ENCODE peak calls at places on chromosomes 6 and 20, in four cellular contexts. E, K, J and S are unnamed samples. For H3K27me3, the result is how much of the 10 kb centered on the place peaks cover.

GRCh38 chr6:160005861-160006540 is 37.1 kb downstream of the IGF2R start:
- DNase-seq in E (no peak), K (peak), J (no peak), S (no peak)

GRCh38 chr20:32990426-32990825 is 13.8 kb downstream of the SUN5 start:
- DNase-seq in E (no peak), K (no peak), J (no peak), S (no peak)

GRCh38 chr20:14989891-14990290 is 652.5 kb upstream of the FLRT3 start:
- DNase-seq in E (no peak), K (no peak), J (no peak), S (no peak)

GRCh38 chr6:71406871-71407860 is 118.6 kb downstream of the OGFRL1 start:
- DNase-seq in E (no peak), K (no peak), J (no peak), S (no peak)

GRCh38 chr20:48198951-48199431 is 413.7 kb upstream of the SULF2 start:
- DNase-seq in E (no peak), K (no peak), J (no peak), S (no peak)

GRCh38 chr20:19860742-19861141 is 102.7 kb downstream of the RIN2 start:
- DNase-seq in E (no peak), K (no peak), J (no peak), S (no peak)

GRCh38 chr6:134249759-134250602 is 67.9 kb downstream of the SGK1 start:
- DNase-seq in E (no peak), K (no peak), J (no peak), S (no peak)

GRCh38 chr20:49323622-49324238 is 45.9 kb upstream of the ZNFX1 start:
- DNase-seq in E (no peak), K (no peak), J (peak), S (no peak)

GRCh38 chr20:2101057-2101934 is at the start of gene STK35:
- DNase-seq in E (no peak), K (peak), J (peak), S (no peak)

GRCh38 chr6:40788661-40789111 is 201.5 kb upstream of the LRFN2 start:
- DNase-seq in E (no peak), K (no peak), J (no peak), S (no peak)

GRCh38 chr6:47165918-47166317 is 123.8 kb upstream of the ADGRF1 start:
- DNase-seq in E (no peak), K (no peak), J (no peak), S (peak)

GRCh38 chr6:76250666-76251065 is 178.2 kb upstream of the IMPG1 start:
- DNase-seq in E (no peak), K (no peak), J (no peak), S (no peak)

DNA sequence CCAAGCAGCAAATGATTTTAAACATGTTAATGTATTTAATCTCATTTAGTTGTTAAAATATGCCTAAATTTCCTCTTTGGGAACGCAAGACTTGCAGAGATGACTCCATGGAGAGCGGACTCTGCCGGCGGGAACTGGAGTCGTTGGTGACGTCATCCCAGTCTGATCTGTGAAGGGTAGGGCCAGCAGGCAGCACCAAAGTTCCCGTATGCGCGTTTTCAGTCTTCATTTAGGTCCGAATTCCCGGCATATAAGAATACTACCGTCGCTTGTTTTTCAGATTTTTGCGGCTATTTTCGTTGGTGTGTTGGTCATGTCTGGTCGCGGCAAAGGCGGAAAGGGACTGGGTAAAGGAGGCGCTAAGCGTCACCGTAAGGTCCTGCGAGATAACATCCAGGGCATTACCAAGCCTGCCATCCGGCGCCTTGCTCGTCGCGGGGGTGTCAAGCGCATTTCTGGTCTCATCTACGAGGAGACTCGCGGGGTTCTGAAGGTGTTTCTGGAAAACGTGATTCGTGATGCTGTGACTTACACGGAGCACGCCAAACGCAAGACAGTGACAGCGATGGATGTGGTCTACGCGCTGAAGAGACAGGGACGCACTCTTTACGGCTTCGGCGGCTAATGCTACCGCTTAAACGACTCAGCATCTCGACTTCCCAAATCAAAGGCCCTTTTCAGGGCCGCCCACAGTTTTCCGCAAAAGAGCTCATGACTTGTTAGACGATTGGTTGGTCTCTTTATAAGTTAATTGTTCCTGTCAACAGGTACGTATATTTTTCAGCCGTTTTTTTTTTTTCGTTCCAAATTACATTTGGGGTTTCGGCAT is 117.3 kb downstream of the HFE start:
- DNase-seq in E (peak), K (peak), J (peak), S (peak)
- TF ChIP-seq EP300 in E (peak), K (peak), J (no peak), S (no peak)

GRCh38 chr6:29744621-29745020 is 21.4 kb downstream of the HLA-F start:
- DNase-seq in E (no peak), K (no peak), J (no peak), S (no peak)

GRCh38 chr6:29746846-29747687 is 23.8 kb downstream of the HLA-F start:
- DNase-seq in E (no peak), K (no peak), J (no peak), S (no peak)

GRCh38 chr6:29746050-29746449 is 22.8 kb downstream of the HLA-F start:
- DNase-seq in E (no peak), K (no peak), J (no peak), S (no peak)

GRCh38 chr6:29744131-29744530 is 20.9 kb downstream of the HLA-F start:
- DNase-seq in E (no peak), K (no peak), J (no peak), S (no peak)

GRCh38 chr6:29745386-29745785 is 22.2 kb downstream of the HLA-F start:
- DNase-seq in E (no peak), K (no peak), J (no peak), S (no peak)
- H3K27me3 ChIP-seq in E (under half), K (under half), J (under half), S (under half)

GRCh38 chr6:90028080-90028778 is 134.0 kb downstream of the GJA10 start:
- DNase-seq in E (no peak), K (no peak), J (no peak), S (no peak)

GRCh38 chr6:90027004-90027403 is 132.7 kb downstream of the GJA10 start:
- DNase-seq in E (no peak), K (no peak), J (no peak), S (peak)

GRCh38 chr6:90025418-90026089 is 131.3 kb downstream of the GJA10 start:
- DNase-seq in E (no peak), K (no peak), J (no peak), S (peak)

GRCh38 chr6:90026216-90026615 is 131.9 kb downstream of the GJA10 start:
- DNase-seq in E (no peak), K (no peak), J (no peak), S (no peak)

GRCh38 chr6:90028995-90029635 is 134.8 kb downstream of the GJA10 start:
- DNase-seq in E (no peak), K (no peak), J (no peak), S (peak)
- TF ChIP-seq CTCF in E (no peak), K (no peak), J (no peak), S (no peak)

GRCh38 chr6:87793340-87793739 is 91.3 kb upstream of the AKIRIN2 start:
- DNase-seq in E (no peak), K (no peak), J (no peak), S (no peak)
- TF ChIP-seq EP300 in E (no peak), K (no peak), J (no peak), S (no peak)

GRCh38 chr6:149919834-149920225 is 3.1 kb downstream of the RAET1G start:
- DNase-seq in E (no peak), K (no peak), J (no peak), S (no peak)

GRCh38 chr6:149918151-149918905 is 4.6 kb downstream of the RAET1G start:
- DNase-seq in E (no peak), K (no peak), J (no peak), S (no peak)

GRCh38 chr6:149915970-149916865 is 6.7 kb downstream of the RAET1G start:
- DNase-seq in E (no peak), K (no peak), J (no peak), S (no peak)

GRCh38 chr6:149921361-149921760 is 1.6 kb downstream of the RAET1G start:
- DNase-seq in E (no peak), K (no peak), J (no peak), S (no peak)

GRCh38 chr6:149917679-149918078 is 5.2 kb downstream of the RAET1G start:
- DNase-seq in E (no peak), K (no peak), J (no peak), S (no peak)
- H3K27me3 ChIP-seq in E (under half), K (under half), J (under half), S (under half)

GRCh38 chr6:144550392-144550791 is 265.3 kb downstream of the UTRN start:
- DNase-seq in E (no peak), K (no peak), J (no peak), S (no peak)

GRCh38 chr6:144547409-144547808 is 262.3 kb downstream of the UTRN start:
- DNase-seq in E (no peak), K (no peak), J (no peak), S (no peak)

GRCh38 chr6:144551339-144551738 is 266.2 kb downstream of the UTRN start:
- DNase-seq in E (no peak), K (no peak), J (no peak), S (no peak)

GRCh38 chr6:144546807-144547206 is 261.7 kb downstream of the UTRN start:
- DNase-seq in E (no peak), K (no peak), J (no peak), S (no peak)

GRCh38 chr6:144548525-144548924 is 263.4 kb downstream of the UTRN start:
- DNase-seq in E (no peak), K (no peak), J (no peak), S (no peak)
- TF ChIP-seq CTCF in E (no peak), K (no peak), J (no peak), S (peak)